ENCODE peak calls at places on chromosomes 13 and 19, in ten cellular contexts. R is fibroblast of lung; E is HCT116; D is ovary; M is CD8-positive, alpha-beta T cell; B is breast epithelium; W is endothelial cell of umbilical vein; X is pancreas; H is body of pancreas; J is PC-3. G is an unnamed sample. For H3K9me3, the result is how much of the 10 kb centered on the place peaks cover.

GRCh38 chr13:113495494-113496251 is 5.2 kb upstream of the DCUN1D2 start:
- DNase-seq in R (peak), E (no peak), D (no peak), M (no peak), B (no peak), W (peak), X (no peak), H (no peak), J (no peak), G (no peak)

GRCh38 chr19:20247016-20247683 is 80.1 kb downstream of the ZNF486 start:
- DNase-seq in R (peak), E (no peak), D (peak), M (peak), B (no peak), W (no peak), X (peak), H (peak), J (peak), G (peak)

GRCh38 chr19:45630463-45630862 is 8.7 kb downstream of the EML2 start:
- DNase-seq in R (peak), E (peak), D (no peak), M (no peak), B (no peak), W (peak), X (no peak), H (no peak), J (peak), G (no peak)

GRCh38 chr19:15253076-15253475 is 20.8 kb upstream of the EPHX3 start:
- DNase-seq in R (no peak), E (no peak), D (no peak), M (no peak), B (no peak), W (no peak), X (no peak), H (no peak), J (no peak), G (no peak)

GRCh38 chr13:94595006-94595942 is 678 bp downstream of the TGDS start:
- DNase-seq in R (peak), E (no peak), D (no peak), M (peak), B (no peak), W (peak), X (no peak), H (peak), J (peak), G (peak)

GRCh38 chr19:49835562-49835961 is 15.4 kb upstream of the PTOV1 start:
- DNase-seq in R (no peak), E (no peak), D (no peak), M (no peak), B (no peak), W (no peak), X (no peak), H (no peak), J (no peak), G (no peak)

GRCh38 chr13:46992383-46992952 is 95.6 kb upstream of the HTR2A start:
- DNase-seq in R (peak), E (peak), D (no peak), M (no peak), B (no peak), W (no peak), X (no peak), H (no peak), J (peak), G (no peak)

GRCh38 chr19:28505134-28505533 is 707.8 kb downstream of the UQCRFS1 start:
- DNase-seq in R (no peak), E (no peak), D (no peak), M (no peak), B (no peak), W (no peak), X (no peak), H (no peak), J (no peak), G (no peak)

GRCh38 chr19:366951-367350 is 22.4 kb upstream of the MIER2 start:
- DNase-seq in R (no peak), E (no peak), D (peak), M (no peak), B (no peak), W (no peak), X (no peak), H (no peak), J (no peak), G (no peak)

GRCh38 chr19:48714759-48715261 is 4.7 kb downstream of the MAMSTR start:
- DNase-seq in R (no peak), E (no peak), D (peak), M (no peak), B (no peak), W (peak), X (no peak), H (no peak), J (no peak), G (no peak)

GRCh38 chr19:11418166-11418517 is 972 bp downstream of the RGL3 start:
- DNase-seq in R (no peak), E (no peak), D (no peak), M (no peak), B (no peak), W (no peak), X (no peak), H (no peak), J (no peak), G (no peak)

GRCh38 chr13:45575146-45575829 is 40.3 kb downstream of the ERICH6B start:
- DNase-seq in R (no peak), E (no peak), D (no peak), M (no peak), B (no peak), W (no peak), X (no peak), H (no peak), J (peak), G (no peak)

GRCh38 chr13:113820813-113821651 is 42.8 kb downstream of the GAS6 start:
- DNase-seq in R (peak), E (no peak), D (peak), M (no peak), B (peak), W (peak), X (no peak), H (no peak), J (peak), G (no peak)

GRCh38 chr13:67014399-67014798 is 215.7 kb downstream of the PCDH9 start:
- DNase-seq in R (no peak), E (no peak), D (no peak), M (no peak), B (no peak), W (no peak), X (no peak), H (no peak), J (no peak), G (no peak)

GRCh38 chr19:19568802-19569756 is 31.0 kb downstream of the CILP2 start:
- DNase-seq in R (peak), E (no peak), D (no peak), M (no peak), B (no peak), W (no peak), X (no peak), H (no peak), J (peak), G (no peak)

GRCh38 chr13:106471957-106472543 is 63.4 kb downstream of the EFNB2 start:
- DNase-seq in R (peak), E (peak), D (no peak), M (no peak), B (no peak), W (peak), X (no peak), H (no peak), J (peak), G (no peak)

GRCh38 chr19:1252818-1253513 is 4.6 kb downstream of the MIDN start:
- DNase-seq in R (peak), E (no peak), D (peak), M (peak), B (peak), W (peak), X (peak), H (peak), J (peak), G (no peak)

GRCh38 chr19:14566712-14567077 is 5.2 kb downstream of the NDUFB7 start:
- DNase-seq in R (no peak), E (no peak), D (no peak), M (no peak), B (no peak), W (no peak), X (no peak), H (no peak), J (no peak), G (no peak)

GRCh38 chr19:46787331-46788100 is 878 bp downstream of the SLC1A5 start:
- DNase-seq in R (peak), E (no peak), D (peak), M (peak), B (peak), W (peak), X (peak), H (peak), J (peak), G (peak)

GRCh38 chr13:104389722-104390121 is 1323.5 kb upstream of the SLC10A2 start:
- DNase-seq in R (peak), E (no peak), D (no peak), M (no peak), B (no peak), W (no peak), X (no peak), H (no peak), J (peak), G (no peak)

GRCh38 chr19:31252476-31252875 is 96.8 kb downstream of the TSHZ3 start:
- DNase-seq in R (no peak), E (no peak), D (no peak), M (no peak), B (no peak), W (no peak), X (no peak), H (no peak), J (no peak), G (no peak)

GRCh38 chr13:24865158-24865557 is 101.2 kb downstream of the RNF17 start:
- DNase-seq in R (no peak), E (no peak), D (no peak), M (no peak), B (no peak), W (no peak), X (no peak), H (no peak), J (peak), G (no peak)

GRCh38 chr13:106619688-106620555 is 52.0 kb upstream of the ARGLU1 start:
- DNase-seq in R (peak), E (peak), D (peak), M (peak), B (no peak), W (peak), X (peak), H (peak), J (peak), G (peak)

GRCh38 chr19:19485998-19486290 is 29.4 kb downstream of the TSSK6 start:
- DNase-seq in R (no peak), E (no peak), D (no peak), M (no peak), B (no peak), W (no peak), X (no peak), H (no peak), J (no peak), G (no peak)

GRCh38 chr19:29904017-29904416 is 38.0 kb upstream of the URI1 start:
- DNase-seq in R (no peak), E (no peak), D (no peak), M (no peak), B (no peak), W (no peak), X (no peak), H (no peak), J (no peak), G (no peak)

GRCh38 chr13:94416454-94417080 is 62.9 kb downstream of the DCT start:
- DNase-seq in R (peak), E (peak), D (no peak), M (no peak), B (no peak), W (peak), X (no peak), H (no peak), J (peak), G (peak)

GRCh38 chr19:8639821-8640401 is 9.5 kb downstream of the NFILZ start:
- DNase-seq in R (no peak), E (no peak), D (no peak), M (no peak), B (no peak), W (no peak), X (no peak), H (no peak), J (no peak), G (no peak)

GRCh38 chr19:10230904-10231623 is at the start of gene S1PR2:
- DNase-seq in R (peak), E (peak), D (peak), M (peak), B (peak), W (peak), X (peak), H (peak), J (peak), G (peak)

GRCh38 chr19:50703915-50704548 is 15.6 kb downstream of the SHANK1 start:
- DNase-seq in R (no peak), E (peak), D (no peak), M (no peak), B (no peak), W (no peak), X (no peak), H (no peak), J (peak), G (peak)

GRCh38 chr19:38900816-38901215 is 1.0 kb downstream of the NFKBIB start:
- DNase-seq in R (no peak), E (no peak), D (no peak), M (no peak), B (no peak), W (peak), X (no peak), H (no peak), J (no peak), G (no peak)

GRCh38 chr19:46288896-46289588 is 7.8 kb upstream of the HIF3A start:
- DNase-seq in R (peak), E (no peak), D (peak), M (no peak), B (no peak), W (peak), X (no peak), H (no peak), J (peak), G (no peak)

GRCh38 chr19:10299545-10300458 is 9.8 kb downstream of the ZGLP1 start:
- DNase-seq in R (no peak), E (no peak), D (no peak), M (no peak), B (no peak), W (no peak), X (no peak), H (no peak), J (no peak), G (peak)

GRCh38 chr13:59527500-59527899 is 636.2 kb downstream of the DIAPH3 start:
- DNase-seq in R (no peak), E (no peak), D (no peak), M (no peak), B (no peak), W (no peak), X (no peak), H (no peak), J (no peak), G (no peak)

GRCh38 chr19:3095375-3096191 is 1.4 kb downstream of the GNA11 start:
- DNase-seq in R (no peak), E (no peak), D (no peak), M (peak), B (no peak), W (no peak), X (peak), H (no peak), J (peak), G (no peak)

GRCh38 chr13:95235944-95236343 is 65.3 kb downstream of the ABCC4 start:
- DNase-seq in R (no peak), E (no peak), D (no peak), M (no peak), B (no peak), W (peak), X (no peak), H (no peak), J (no peak), G (no peak)

GRCh38 chr13:75178436-75178835 is 303.5 kb downstream of the TBC1D4 start:
- DNase-seq in R (no peak), E (no peak), D (no peak), M (no peak), B (no peak), W (no peak), X (no peak), H (no peak), J (no peak), G (no peak)

GRCh38 chr13:30148171-30148754 is 159.1 kb downstream of the KATNAL1 start:
- DNase-seq in R (no peak), E (no peak), D (no peak), M (peak), B (no peak), W (no peak), X (no peak), H (no peak), J (no peak), G (no peak)

GRCh38 chr19:17775245-17775927 is 19.6 kb upstream of the B3GNT3 start:
- DNase-seq in R (no peak), E (no peak), D (no peak), M (peak), B (no peak), W (peak), X (no peak), H (peak), J (peak), G (peak)

GRCh38 chr13:29006359-29006850 is 186.3 kb downstream of the MTUS2 start:
- DNase-seq in R (no peak), E (no peak), D (no peak), M (no peak), B (no peak), W (no peak), X (no peak), H (no peak), J (no peak), G (no peak)

DNA sequence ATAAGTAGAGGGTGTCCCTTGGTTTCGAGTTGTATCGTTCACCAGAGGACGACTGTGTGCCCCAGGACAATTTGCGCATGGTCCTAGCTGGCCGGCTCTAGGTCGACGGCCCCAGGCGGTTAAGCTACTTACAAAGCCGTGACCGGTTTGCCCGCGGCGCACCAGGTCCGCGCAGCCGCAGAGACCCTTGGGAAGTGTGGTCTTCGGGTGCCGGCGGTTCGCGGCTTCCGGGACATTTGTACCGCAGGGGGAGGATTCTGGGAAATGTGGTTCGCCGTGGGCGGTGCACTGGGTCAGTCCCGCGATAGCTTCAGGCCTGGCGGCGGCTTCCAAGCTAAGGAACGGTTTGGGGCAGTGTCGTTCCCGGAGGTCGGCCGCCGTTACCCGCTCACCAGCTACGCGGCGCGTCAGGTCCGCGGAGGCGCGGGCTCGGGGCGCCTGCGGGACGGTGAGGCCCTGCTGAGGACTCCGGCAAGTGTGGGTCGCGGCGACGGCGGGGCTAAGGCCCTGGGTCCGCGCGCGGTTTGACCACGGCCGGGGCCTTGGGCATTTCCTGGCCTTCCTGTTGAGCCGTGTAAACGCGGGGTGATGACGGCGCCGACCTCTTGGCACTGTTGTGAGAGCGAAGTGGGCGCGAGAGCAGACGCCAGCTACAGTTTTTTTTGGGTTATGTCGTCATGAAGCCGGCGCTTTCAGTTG is at the start of gene ZNF302:
- DNase-seq in R (peak), E (peak), D (peak), M (peak), B (peak), W (peak), X (peak), H (peak), J (peak), G (peak)
- TF ChIP-seq CTCF in R (no peak), E (no peak), D (no peak), M (no peak), B (no peak), W (no peak), X (no peak), H (no peak), J (no peak), G (no peak)

GRCh38 chr13:100395698-100396373 is 192.8 kb downstream of the GGACT start:
- DNase-seq in R (no peak), E (no peak), D (no peak), M (no peak), B (no peak), W (no peak), X (no peak), H (no peak), J (no peak), G (no peak)

GRCh38 chr13:100399455-100399854 is 189.1 kb downstream of the GGACT start:
- DNase-seq in R (no peak), E (no peak), D (no peak), M (no peak), B (no peak), W (no peak), X (no peak), H (no peak), J (no peak), G (no peak)

GRCh38 chr13:100396771-100397170 is 191.8 kb downstream of the GGACT start:
- DNase-seq in R (no peak), E (no peak), D (no peak), M (no peak), B (no peak), W (no peak), X (no peak), H (no peak), J (no peak), G (no peak)

GRCh38 chr13:100398360-100398759 is 190.2 kb downstream of the GGACT start:
- DNase-seq in R (no peak), E (no peak), D (no peak), M (no peak), B (no peak), W (no peak), X (no peak), H (no peak), J (no peak), G (no peak)

GRCh38 chr13:100397627-100398026 is 191.0 kb downstream of the GGACT start:
- DNase-seq in R (no peak), E (no peak), D (no peak), M (no peak), B (no peak), W (no peak), X (no peak), H (no peak), J (no peak), G (no peak)
- H3K9me3 ChIP-seq in R (under half), E (under half), D (under half), M (under half), B (under half), W (under half), X (under half), H (under half), J (under half), G (under half)

DNA sequence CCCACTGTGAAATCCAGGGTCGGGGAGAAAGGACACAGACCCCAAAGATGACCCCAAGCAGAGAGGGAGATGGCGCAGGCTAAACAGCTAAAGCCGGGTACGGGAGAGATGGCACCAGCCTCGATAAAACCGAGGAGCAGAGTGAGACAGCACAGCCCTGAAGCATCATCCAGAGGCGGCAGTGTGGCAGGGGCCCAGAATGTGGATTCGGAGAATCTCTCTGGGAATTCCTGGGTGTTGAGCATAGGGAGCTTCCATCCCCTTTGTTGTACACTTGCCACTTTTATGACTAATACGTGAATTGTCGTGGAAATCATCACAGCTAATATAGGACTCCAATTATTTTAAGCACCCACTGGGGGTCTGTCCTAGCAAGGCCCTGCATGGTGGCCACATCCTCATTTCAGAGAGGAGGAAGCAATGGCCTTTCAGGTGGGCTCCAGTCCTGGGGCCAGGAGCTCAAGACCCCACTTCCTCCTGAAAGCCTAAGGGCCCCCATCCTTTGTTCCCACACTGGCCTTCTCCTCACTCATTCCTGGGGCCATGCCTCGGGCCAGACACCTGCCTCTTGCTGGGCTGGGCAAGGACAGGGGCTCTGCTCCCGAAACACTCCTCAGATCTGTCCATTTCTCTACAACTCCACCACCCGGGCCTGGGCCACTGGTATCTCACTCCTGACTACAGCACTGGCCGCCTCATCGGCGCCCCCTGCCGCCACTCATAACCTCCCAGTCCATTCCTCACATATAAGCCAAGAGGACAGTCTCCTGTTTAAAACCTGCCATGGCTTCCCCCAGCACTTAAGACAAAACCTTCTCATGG is 29.3 kb upstream of the ATP1A3 start:
- DNase-seq in R (peak), E (peak), D (no peak), M (no peak), B (no peak), W (no peak), X (no peak), H (no peak), J (peak), G (peak)
- TF ChIP-seq CTCF in R (peak), E (peak), D (no peak), M (peak), B (no peak), W (peak), X (no peak), H (no peak), J (peak), G (peak)

DNA sequence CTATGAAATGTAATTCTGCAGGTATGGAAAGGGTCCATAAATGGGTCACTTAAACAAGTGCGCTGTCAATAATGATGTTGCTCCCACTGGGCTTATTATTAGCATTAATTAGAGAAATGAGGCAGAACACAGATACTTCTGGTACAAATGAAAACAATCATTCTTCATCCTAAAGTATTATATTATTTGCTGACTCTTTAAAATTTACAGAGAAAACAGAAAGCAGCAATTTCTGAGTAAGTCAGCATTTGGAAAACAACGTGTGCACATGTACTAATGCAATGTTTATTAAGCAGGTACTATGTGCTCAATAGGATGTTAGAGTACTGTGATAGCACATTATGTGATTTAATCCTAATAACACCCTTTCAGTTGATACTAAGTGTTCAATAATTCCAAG is 2.4 kb upstream of the ZNF676 start:
- DNase-seq in R (no peak), E (no peak), D (no peak), M (no peak), B (no peak), W (no peak), X (no peak), H (no peak), J (no peak), G (no peak)
- H3K9me3 ChIP-seq in R (under half), E (under half), D (under half), M (under half), B (half or more), W (under half), X (under half), H (under half), J (under half), G (under half)

G was measured in WERI-Rb-1.